ENCODE peak calls at places on chromosome 18, in ten cellular contexts. One of them, this sample, is unnamed.

GRCh38 chr18:58247363-58247834 is 203.4 kb downstream of the NEDD4L start:
- DNase-seq in NCI-H1105: no peak
- DNase-seq in AG08396: no peak
- DNase-seq in T-helper 1 cell: no peak
- DNase-seq in posterior cingulate gyrus: peak; percentile 91
- DNase-seq in iris pigment epithelial cell: no peak
- DNase-seq in KBM-7: no peak
- DNase-seq in CD8-positive, alpha-beta memory T cell: no peak
- DNase-seq in NCI-H774: no peak
- DNase-seq in CD4-positive, CD25-positive, alpha-beta regulatory T cell: no peak
- DNase-seq in this sample: peak; percentile 36

GRCh38 chr18:8611916-8612576 is 2.8 kb downstream of the RAB12 start:
- DNase-seq in NCI-H1105: no peak
- DNase-seq in AG08396: no peak
- DNase-seq in T-helper 1 cell: no peak
- DNase-seq in posterior cingulate gyrus: no peak
- DNase-seq in iris pigment epithelial cell: no peak
- DNase-seq in KBM-7: no peak
- DNase-seq in CD8-positive, alpha-beta memory T cell: no peak
- DNase-seq in NCI-H774: no peak
- DNase-seq in CD4-positive, CD25-positive, alpha-beta regulatory T cell: no peak
- DNase-seq in this sample: no peak

GRCh38 chr18:29879763-29880162 is 1162.8 kb downstream of the DSC3 start:
- DNase-seq in NCI-H1105: no peak
- DNase-seq in AG08396: no peak
- DNase-seq in T-helper 1 cell: no peak
- DNase-seq in posterior cingulate gyrus: no peak
- DNase-seq in iris pigment epithelial cell: no peak
- DNase-seq in KBM-7: no peak
- DNase-seq in CD8-positive, alpha-beta memory T cell: no peak
- DNase-seq in NCI-H774: no peak
- DNase-seq in CD4-positive, CD25-positive, alpha-beta regulatory T cell: no peak
- DNase-seq in this sample: no peak

GRCh38 chr18:77151791-77152517 is 19.4 kb upstream of the MBP start:
- DNase-seq in NCI-H1105: no peak
- DNase-seq in AG08396: no peak
- DNase-seq in T-helper 1 cell: no peak
- DNase-seq in posterior cingulate gyrus: no peak
- DNase-seq in iris pigment epithelial cell: no peak
- DNase-seq in KBM-7: no peak
- DNase-seq in CD8-positive, alpha-beta memory T cell: no peak
- DNase-seq in NCI-H774: no peak
- DNase-seq in CD4-positive, CD25-positive, alpha-beta regulatory T cell: no peak
- DNase-seq in this sample: no peak

GRCh38 chr18:62486290-62486964 is 36.4 kb upstream of the ZCCHC2 start:
- DNase-seq in NCI-H1105: peak; percentile 66
- DNase-seq in AG08396: no peak
- DNase-seq in T-helper 1 cell: no peak
- DNase-seq in posterior cingulate gyrus: no peak
- DNase-seq in iris pigment epithelial cell: peak; percentile 37
- DNase-seq in KBM-7: no peak
- DNase-seq in CD8-positive, alpha-beta memory T cell: no peak
- DNase-seq in NCI-H774: peak; percentile 46
- DNase-seq in CD4-positive, CD25-positive, alpha-beta regulatory T cell: no peak
- DNase-seq in this sample: no peak

GRCh38 chr18:27685807-27686412 is 491.0 kb downstream of the CDH2 start:
- DNase-seq in NCI-H1105: peak; percentile 8
- DNase-seq in AG08396: peak; percentile 25
- DNase-seq in T-helper 1 cell: no peak
- DNase-seq in posterior cingulate gyrus: no peak
- DNase-seq in iris pigment epithelial cell: peak; percentile 59
- DNase-seq in KBM-7: peak; percentile 49
- DNase-seq in CD8-positive, alpha-beta memory T cell: no peak
- DNase-seq in NCI-H774: peak; percentile 37
- DNase-seq in CD4-positive, CD25-positive, alpha-beta regulatory T cell: no peak
- DNase-seq in this sample: peak; percentile 32

GRCh38 chr18:60277855-60278480 is 94.6 kb downstream of the MC4R start:
- DNase-seq in NCI-H1105: peak; percentile 82
- DNase-seq in AG08396: no peak
- DNase-seq in T-helper 1 cell: no peak
- DNase-seq in posterior cingulate gyrus: no peak
- DNase-seq in iris pigment epithelial cell: peak; percentile 77
- DNase-seq in KBM-7: no peak
- DNase-seq in CD8-positive, alpha-beta memory T cell: no peak
- DNase-seq in NCI-H774: no peak
- DNase-seq in CD4-positive, CD25-positive, alpha-beta regulatory T cell: no peak
- DNase-seq in this sample: peak; percentile 84

GRCh38 chr18:41075212-41075611 is 879.8 kb upstream of the PIK3C3 start:
- DNase-seq in NCI-H1105: no peak
- DNase-seq in AG08396: peak; percentile 5
- DNase-seq in T-helper 1 cell: no peak
- DNase-seq in posterior cingulate gyrus: no peak
- DNase-seq in iris pigment epithelial cell: peak; percentile 80
- DNase-seq in KBM-7: no peak
- DNase-seq in CD8-positive, alpha-beta memory T cell: no peak
- DNase-seq in NCI-H774: no peak
- DNase-seq in CD4-positive, CD25-positive, alpha-beta regulatory T cell: no peak
- DNase-seq in this sample: no peak

GRCh38 chr18:42011053-42011452 is 56.0 kb downstream of the PIK3C3 start:
- DNase-seq in NCI-H1105: no peak
- DNase-seq in AG08396: no peak
- DNase-seq in T-helper 1 cell: no peak
- DNase-seq in posterior cingulate gyrus: no peak
- DNase-seq in iris pigment epithelial cell: no peak
- DNase-seq in KBM-7: no peak
- DNase-seq in CD8-positive, alpha-beta memory T cell: no peak
- DNase-seq in NCI-H774: no peak
- DNase-seq in CD4-positive, CD25-positive, alpha-beta regulatory T cell: no peak
- DNase-seq in this sample: no peak

GRCh38 chr18:2009957-2010697 is 561.2 kb downstream of the METTL4 start:
- DNase-seq in NCI-H1105: no peak
- DNase-seq in AG08396: no peak
- DNase-seq in T-helper 1 cell: no peak
- DNase-seq in posterior cingulate gyrus: no peak
- DNase-seq in iris pigment epithelial cell: peak; percentile 0
- DNase-seq in KBM-7: no peak
- DNase-seq in CD8-positive, alpha-beta memory T cell: no peak
- DNase-seq in NCI-H774: no peak
- DNase-seq in CD4-positive, CD25-positive, alpha-beta regulatory T cell: no peak
- DNase-seq in this sample: no peak

GRCh38 chr18:2968559-2968958 is 44.4 kb downstream of the LPIN2 start:
- DNase-seq in NCI-H1105: no peak
- DNase-seq in AG08396: no peak
- DNase-seq in T-helper 1 cell: no peak
- DNase-seq in posterior cingulate gyrus: no peak
- DNase-seq in iris pigment epithelial cell: peak; percentile 23
- DNase-seq in KBM-7: no peak
- DNase-seq in CD8-positive, alpha-beta memory T cell: no peak
- DNase-seq in NCI-H774: no peak
- DNase-seq in CD4-positive, CD25-positive, alpha-beta regulatory T cell: no peak
- DNase-seq in this sample: no peak

GRCh38 chr18:32974421-32975165 is 201.8 kb upstream of the KLHL14 start:
- DNase-seq in NCI-H1105: peak; percentile 77
- DNase-seq in AG08396: no peak
- DNase-seq in T-helper 1 cell: no peak
- DNase-seq in posterior cingulate gyrus: no peak
- DNase-seq in iris pigment epithelial cell: peak; percentile 1
- DNase-seq in KBM-7: no peak
- DNase-seq in CD8-positive, alpha-beta memory T cell: no peak
- DNase-seq in NCI-H774: no peak
- DNase-seq in CD4-positive, CD25-positive, alpha-beta regulatory T cell: no peak
- DNase-seq in this sample: no peak

GRCh38 chr18:8601277-8602032 is 7.8 kb upstream of the RAB12 start:
- DNase-seq in NCI-H1105: no peak
- DNase-seq in AG08396: no peak
- DNase-seq in T-helper 1 cell: no peak
- DNase-seq in posterior cingulate gyrus: no peak
- DNase-seq in iris pigment epithelial cell: no peak
- DNase-seq in KBM-7: peak; percentile 61
- DNase-seq in CD8-positive, alpha-beta memory T cell: no peak
- DNase-seq in NCI-H774: no peak
- DNase-seq in CD4-positive, CD25-positive, alpha-beta regulatory T cell: no peak
- DNase-seq in this sample: no peak

GRCh38 chr18:9135912-9136314 is 668 bp upstream of the ANKRD12 start:
- DNase-seq in NCI-H1105: peak; percentile 57
- DNase-seq in AG08396: no peak
- DNase-seq in T-helper 1 cell: no peak
- DNase-seq in posterior cingulate gyrus: no peak
- DNase-seq in iris pigment epithelial cell: peak; percentile 52
- DNase-seq in KBM-7: no peak
- DNase-seq in CD8-positive, alpha-beta memory T cell: peak; percentile 52
- DNase-seq in NCI-H774: peak; percentile 84
- DNase-seq in CD4-positive, CD25-positive, alpha-beta regulatory T cell: no peak
- DNase-seq in this sample: no peak

GRCh38 chr18:3985664-3986063 is 469.4 kb downstream of the DLGAP1 start:
- DNase-seq in NCI-H1105: no peak
- DNase-seq in AG08396: peak; percentile 48
- DNase-seq in T-helper 1 cell: no peak
- DNase-seq in posterior cingulate gyrus: no peak
- DNase-seq in iris pigment epithelial cell: peak; percentile 6
- DNase-seq in KBM-7: no peak
- DNase-seq in CD8-positive, alpha-beta memory T cell: no peak
- DNase-seq in NCI-H774: no peak
- DNase-seq in CD4-positive, CD25-positive, alpha-beta regulatory T cell: no peak
- DNase-seq in this sample: peak; percentile 40

GRCh38 chr18:8084160-8084559 is 517.0 kb downstream of the PTPRM start:
- DNase-seq in NCI-H1105: no peak
- DNase-seq in AG08396: peak; percentile 41
- DNase-seq in T-helper 1 cell: no peak
- DNase-seq in posterior cingulate gyrus: no peak
- DNase-seq in iris pigment epithelial cell: peak; percentile 45
- DNase-seq in KBM-7: peak; percentile 20
- DNase-seq in CD8-positive, alpha-beta memory T cell: no peak
- DNase-seq in NCI-H774: peak; percentile 1
- DNase-seq in CD4-positive, CD25-positive, alpha-beta regulatory T cell: no peak
- DNase-seq in this sample: no peak

GRCh38 chr18:66160007-66160406 is 409.2 kb downstream of the CDH7 start:
- DNase-seq in NCI-H1105: no peak
- DNase-seq in AG08396: no peak
- DNase-seq in T-helper 1 cell: no peak
- DNase-seq in posterior cingulate gyrus: no peak
- DNase-seq in iris pigment epithelial cell: no peak
- DNase-seq in KBM-7: no peak
- DNase-seq in CD8-positive, alpha-beta memory T cell: no peak
- DNase-seq in NCI-H774: no peak
- DNase-seq in CD4-positive, CD25-positive, alpha-beta regulatory T cell: no peak
- DNase-seq in this sample: no peak

GRCh38 chr18:4246374-4246773 is 208.7 kb downstream of the DLGAP1 start:
- DNase-seq in NCI-H1105: no peak
- DNase-seq in AG08396: no peak
- DNase-seq in T-helper 1 cell: no peak
- DNase-seq in posterior cingulate gyrus: no peak
- DNase-seq in iris pigment epithelial cell: no peak
- DNase-seq in KBM-7: no peak
- DNase-seq in CD8-positive, alpha-beta memory T cell: no peak
- DNase-seq in NCI-H774: no peak
- DNase-seq in CD4-positive, CD25-positive, alpha-beta regulatory T cell: no peak
- DNase-seq in this sample: no peak

GRCh38 chr18:41170346-41170745 is 784.7 kb upstream of the PIK3C3 start:
- DNase-seq in NCI-H1105: no peak
- DNase-seq in AG08396: no peak
- DNase-seq in T-helper 1 cell: no peak
- DNase-seq in posterior cingulate gyrus: no peak
- DNase-seq in iris pigment epithelial cell: peak; percentile 55
- DNase-seq in KBM-7: no peak
- DNase-seq in CD8-positive, alpha-beta memory T cell: no peak
- DNase-seq in NCI-H774: no peak
- DNase-seq in CD4-positive, CD25-positive, alpha-beta regulatory T cell: no peak
- DNase-seq in this sample: no peak

GRCh38 chr18:67402543-67402942 is 114.0 kb downstream of the DSEL start:
- DNase-seq in NCI-H1105: no peak
- DNase-seq in AG08396: peak; percentile 30
- DNase-seq in T-helper 1 cell: no peak
- DNase-seq in posterior cingulate gyrus: no peak
- DNase-seq in iris pigment epithelial cell: peak; percentile 89
- DNase-seq in KBM-7: no peak
- DNase-seq in CD8-positive, alpha-beta memory T cell: no peak
- DNase-seq in NCI-H774: no peak
- DNase-seq in CD4-positive, CD25-positive, alpha-beta regulatory T cell: no peak
- DNase-seq in this sample: no peak

GRCh38 chr18:27185025-27185763 is at the start of gene CHST9:
- DNase-seq in NCI-H1105: peak; percentile 17
- DNase-seq in AG08396: no peak
- DNase-seq in T-helper 1 cell: no peak
- DNase-seq in posterior cingulate gyrus: peak; percentile 71
- DNase-seq in iris pigment epithelial cell: no peak
- DNase-seq in KBM-7: no peak
- DNase-seq in CD8-positive, alpha-beta memory T cell: no peak
- DNase-seq in NCI-H774: peak; percentile 12
- DNase-seq in CD4-positive, CD25-positive, alpha-beta regulatory T cell: no peak
- DNase-seq in this sample: no peak

GRCh38 chr18:50281295-50281971 is at the start of gene MBD1:
- DNase-seq in NCI-H1105: peak; percentile 98
- DNase-seq in AG08396: peak; percentile 99
- DNase-seq in T-helper 1 cell: peak; percentile 96
- DNase-seq in posterior cingulate gyrus: peak; percentile 99
- DNase-seq in iris pigment epithelial cell: peak; percentile 99
- DNase-seq in KBM-7: peak; percentile 97
- DNase-seq in CD8-positive, alpha-beta memory T cell: peak; percentile 96
- DNase-seq in NCI-H774: peak; percentile 98
- DNase-seq in CD4-positive, CD25-positive, alpha-beta regulatory T cell: peak; percentile 98
- DNase-seq in this sample: peak; percentile 95

GRCh38 chr18:75211721-75212625 is 1.4 kb downstream of the TSHZ1 start:
- DNase-seq in NCI-H1105: peak; percentile 19
- DNase-seq in AG08396: peak; percentile 43
- DNase-seq in T-helper 1 cell: peak; percentile 21
- DNase-seq in posterior cingulate gyrus: peak; percentile 78
- DNase-seq in iris pigment epithelial cell: peak; percentile 42
- DNase-seq in KBM-7: peak; percentile 67
- DNase-seq in CD8-positive, alpha-beta memory T cell: no peak
- DNase-seq in NCI-H774: no peak
- DNase-seq in CD4-positive, CD25-positive, alpha-beta regulatory T cell: peak; percentile 27
- DNase-seq in this sample: no peak

GRCh38 chr18:9120796-9121195 is 15.8 kb upstream of the ANKRD12 start:
- DNase-seq in NCI-H1105: no peak
- DNase-seq in AG08396: no peak
- DNase-seq in T-helper 1 cell: no peak
- DNase-seq in posterior cingulate gyrus: no peak
- DNase-seq in iris pigment epithelial cell: no peak
- DNase-seq in KBM-7: no peak
- DNase-seq in CD8-positive, alpha-beta memory T cell: no peak
- DNase-seq in NCI-H774: no peak
- DNase-seq in CD4-positive, CD25-positive, alpha-beta regulatory T cell: peak; percentile 46
- DNase-seq in this sample: no peak

GRCh38 chr18:53458944-53459580 is 765.4 kb downstream of the MBD2 start:
- DNase-seq in NCI-H1105: no peak
- DNase-seq in AG08396: no peak
- DNase-seq in T-helper 1 cell: no peak
- DNase-seq in posterior cingulate gyrus: no peak
- DNase-seq in iris pigment epithelial cell: no peak
- DNase-seq in KBM-7: no peak
- DNase-seq in CD8-positive, alpha-beta memory T cell: no peak
- DNase-seq in NCI-H774: no peak
- DNase-seq in CD4-positive, CD25-positive, alpha-beta regulatory T cell: no peak
- DNase-seq in this sample: peak; percentile 98

GRCh38 chr18:22342625-22343024 is 75.1 kb downstream of the CTAGE1 start:
- DNase-seq in NCI-H1105: peak; percentile 80
- DNase-seq in AG08396: no peak
- DNase-seq in T-helper 1 cell: no peak
- DNase-seq in posterior cingulate gyrus: no peak
- DNase-seq in iris pigment epithelial cell: peak; percentile 86
- DNase-seq in KBM-7: no peak
- DNase-seq in CD8-positive, alpha-beta memory T cell: peak; percentile 19
- DNase-seq in NCI-H774: no peak
- DNase-seq in CD4-positive, CD25-positive, alpha-beta regulatory T cell: no peak
- DNase-seq in this sample: no peak

GRCh38 chr18:10278265-10278664 is 176.2 kb upstream of the APCDD1 start:
- DNase-seq in NCI-H1105: no peak
- DNase-seq in AG08396: no peak
- DNase-seq in T-helper 1 cell: no peak
- DNase-seq in posterior cingulate gyrus: no peak
- DNase-seq in iris pigment epithelial cell: no peak
- DNase-seq in KBM-7: no peak
- DNase-seq in CD8-positive, alpha-beta memory T cell: no peak
- DNase-seq in NCI-H774: no peak
- DNase-seq in CD4-positive, CD25-positive, alpha-beta regulatory T cell: no peak
- DNase-seq in this sample: no peak

GRCh38 chr18:79900610-79901570 is 50.6 kb downstream of the SLC66A2 start:
- DNase-seq in NCI-H1105: no peak
- DNase-seq in AG08396: no peak
- DNase-seq in T-helper 1 cell: no peak
- DNase-seq in posterior cingulate gyrus: peak; percentile 65
- DNase-seq in iris pigment epithelial cell: no peak
- DNase-seq in KBM-7: no peak
- DNase-seq in CD8-positive, alpha-beta memory T cell: no peak
- DNase-seq in NCI-H774: no peak
- DNase-seq in CD4-positive, CD25-positive, alpha-beta regulatory T cell: no peak
- DNase-seq in this sample: no peak